ENCODE peak calls at places on chromosomes 1 and 21, in nine cellular contexts. M is right cardiac atrium, V is A549, Y is left lung, B is GM12878, X is heart right ventricle, F is lower lobe of right lung, N is foreskin keratinocyte, W is pancreas. E is an unnamed sample. For H3K4me1, the result is how much of the 10 kb centered on the place peaks cover.

GRCh38 chr1:56156937-56157336 is 422.4 kb downstream of the PLPP3 start:
- ATAC-seq in B (peak), M (no peak), F (no peak), X (no peak), Y (no peak), W (no peak), N (no peak), V (no peak), E (no peak)

GRCh38 chr1:230875370-230875769 is 7.0 kb upstream of the C1orf198 start:
- ATAC-seq in B (no peak), X (no peak), W (no peak), M (peak), N (no peak), V (no peak), F (no peak), Y (no peak), E (no peak)

GRCh38 chr21:42118901-42119300 is 47.8 kb downstream of the UMODL1 start:
- ATAC-seq in M (no peak), N (no peak), F (no peak), V (no peak), Y (no peak), X (no peak), W (no peak), B (peak), E (no peak)

GRCh38 chr1:210626341-210626740 is 297.6 kb downstream of the HHAT start:
- ATAC-seq in X (no peak), V (no peak), Y (no peak), F (no peak), N (no peak), W (no peak), B (no peak), M (no peak), E (no peak)

GRCh38 chr1:197100677-197101076 is 33.6 kb upstream of the F13B start:
- ATAC-seq in N (no peak), Y (no peak), W (no peak), V (no peak), F (no peak), M (no peak), X (no peak), B (no peak), E (no peak)

GRCh38 chr1:181126871-181127587 is 38.5 kb downstream of the IER5 start:
- ATAC-seq in N (peak), X (no peak), B (no peak), V (peak), M (no peak), Y (peak), F (peak), W (peak), E (no peak)

GRCh38 chr1:55932402-55932801 is 647.0 kb downstream of the PLPP3 start:
- ATAC-seq in Y (no peak), W (no peak), V (no peak), M (no peak), B (no peak), N (no peak), X (no peak), F (no peak), E (no peak)

GRCh38 chr1:184664042-184664659 is 90.5 kb downstream of the EDEM3 start:
- ATAC-seq in B (peak), V (peak), F (peak), N (peak), Y (peak), W (peak), X (peak), M (peak), E (peak)

GRCh38 chr1:202018476-202019234 is 8.3 kb downstream of the ELF3 start:
- ATAC-seq in B (peak), X (no peak), V (peak), W (peak), F (peak), Y (peak), M (peak), N (peak), E (no peak)

GRCh38 chr21:14453964-14454641 is 71.2 kb upstream of the HSPA13 start:
- ATAC-seq in W (peak), F (no peak), X (no peak), V (no peak), M (no peak), Y (no peak), B (peak), N (no peak), E (no peak)

GRCh38 chr21:43764576-43765495 is 11.3 kb downstream of the CSTB start:
- ATAC-seq in M (peak), F (peak), Y (no peak), V (peak), B (no peak), X (no peak), W (no peak), N (no peak), E (no peak)

GRCh38 chr21:41369915-41370839 is 8.3 kb downstream of the MX2 start:
- ATAC-seq in M (peak), N (no peak), X (peak), V (no peak), W (peak), F (peak), B (peak), Y (peak), E (no peak)

GRCh38 chr1:6105763-6106162 is 60.1 kb downstream of the KCNAB2 start:
- ATAC-seq in V (no peak), M (no peak), W (no peak), Y (no peak), B (no peak), N (no peak), F (no peak), X (no peak), E (no peak)

GRCh38 chr1:173222149-173223030 is 15.3 kb upstream of the TNFSF4 start:
- ATAC-seq in V (no peak), F (no peak), M (no peak), N (peak), W (no peak), X (no peak), Y (no peak), B (peak), E (no peak)

GRCh38 chr1:23824711-23825075 is 536 bp downstream of the HMGCL start:
- ATAC-seq in N (no peak), Y (no peak), V (peak), W (peak), M (no peak), F (peak), X (no peak), B (peak), E (peak)
- H3K27ac ChIP-seq in N (peak), Y (peak), V (peak), W (peak), M (peak), F (peak), X (peak), B (peak), E (peak)

DNA sequence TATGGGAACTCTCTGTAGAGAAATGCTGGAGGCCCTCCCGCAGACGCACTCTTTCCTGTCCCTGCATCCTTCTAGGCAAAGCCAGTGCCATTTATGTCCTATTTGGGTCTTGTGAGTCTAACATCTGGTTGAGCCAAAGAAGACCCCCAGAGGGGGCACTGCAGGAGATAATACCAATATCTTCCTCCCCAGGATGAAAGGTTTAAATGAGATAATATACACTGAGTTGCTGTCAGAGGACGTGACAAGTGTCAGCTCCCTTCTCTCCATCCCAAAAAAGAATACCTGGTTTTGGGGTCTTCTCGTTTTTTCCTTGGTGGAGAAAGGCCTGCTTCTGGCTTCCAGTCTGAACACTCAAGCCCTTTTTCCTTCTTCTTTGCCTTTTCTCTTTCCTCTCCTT is 7.6 kb downstream of the TCEA3 start:
- ATAC-seq in Y (no peak), M (no peak), X (no peak), B (no peak), N (no peak), F (no peak), W (no peak), V (no peak), E (no peak)
- H3K4me1 ChIP-seq in Y (under half), M (under half), X (under half), B (under half), N (under half), F (under half), W (under half), V (under half), E (under half)

GRCh38 chr1:97489834-97490233 is 431.0 kb downstream of the DPYD start:
- ATAC-seq in N (peak), W (no peak), M (no peak), Y (peak), V (no peak), F (no peak), X (no peak), B (peak), E (no peak)

DNA sequence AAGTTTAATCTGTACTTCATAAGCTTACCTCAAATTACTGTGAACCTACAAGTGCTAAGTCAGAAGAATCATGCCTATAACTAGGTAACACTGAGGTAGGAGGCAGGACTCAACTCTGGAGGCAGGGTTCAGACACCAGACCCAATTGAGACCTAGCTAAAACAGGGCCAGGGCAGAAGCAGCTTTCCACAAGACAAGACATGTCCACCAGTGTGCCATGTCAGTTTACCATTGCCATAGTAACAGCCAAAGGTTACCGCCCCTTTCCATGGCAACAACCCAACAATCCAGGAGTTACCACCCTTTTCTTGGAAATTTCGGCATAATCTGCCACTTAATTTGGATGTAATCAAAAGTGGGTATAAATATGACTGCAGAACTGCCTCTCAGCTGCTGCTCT is 432.3 kb downstream of the DPYD start:
- ATAC-seq in F (no peak), N (peak), Y (no peak), X (no peak), W (no peak), V (no peak), M (no peak), B (no peak), E (no peak)
- H3K27ac ChIP-seq in F (no peak), N (no peak), Y (no peak), X (no peak), W (no peak), V (no peak), M (no peak), B (no peak), E (no peak)

GRCh38 chr1:48471103-48471502 is 901 bp downstream of the SPATA6 start:
- ATAC-seq in B (no peak), X (no peak), Y (no peak), F (no peak), V (no peak), W (no peak), N (no peak), M (no peak), E (peak)

GRCh38 chr1:48471603-48472576 is at the start of gene SPATA6:
- ATAC-seq in B (peak), X (peak), N (peak), M (peak), F (peak), Y (peak), V (peak), W (peak), E (peak)

GRCh38 chr1:48472747-48473146 is 743 bp upstream of the SPATA6 start:
- ATAC-seq in X (no peak), W (no peak), V (no peak), Y (no peak), F (no peak), M (no peak), N (no peak), B (no peak), E (no peak)

GRCh38 chr1:48469616-48470500 is 2.1 kb downstream of the SPATA6 start:
- ATAC-seq in W (peak), M (peak), V (no peak), X (peak), Y (peak), N (no peak), B (no peak), F (peak), E (peak)

GRCh38 chr1:48470506-48470905 is 1.5 kb downstream of the SPATA6 start:
- ATAC-seq in V (no peak), Y (peak), M (peak), B (no peak), F (peak), N (no peak), W (peak), X (no peak), E (no peak)
- H3K4me1 ChIP-seq in V (under half), Y (under half), M (under half), B (under half), F (under half), N (under half), W (under half), X (under half), E (under half)

DNA sequence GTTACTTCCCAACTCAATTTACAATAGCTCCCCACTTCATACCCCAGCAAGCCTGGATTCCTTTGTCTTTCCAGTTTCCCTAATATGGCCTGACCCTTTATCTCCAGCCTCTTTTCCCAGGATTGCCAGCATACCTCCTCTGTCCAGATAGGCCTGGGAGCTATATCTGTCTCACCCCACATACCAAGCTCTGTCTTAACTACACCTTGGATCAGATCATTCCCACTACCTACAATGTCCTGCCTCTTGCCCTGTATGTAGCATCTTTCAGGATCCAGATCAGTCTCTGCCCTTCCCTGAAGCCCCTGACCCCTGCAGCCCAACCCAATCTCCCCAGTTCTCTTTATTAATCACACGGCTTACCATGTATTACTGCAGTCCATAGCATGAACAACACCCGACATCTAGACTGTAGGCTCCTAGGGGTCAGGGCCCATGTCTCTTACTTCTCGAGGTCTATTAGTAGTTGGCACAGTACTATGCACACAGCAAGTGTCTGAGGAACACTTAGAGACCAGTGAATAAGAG is 26.9 kb downstream of the CAMK1G start:
- ATAC-seq in B (no peak), N (no peak), M (no peak), F (no peak), Y (no peak), V (no peak), X (no peak), W (no peak), E (no peak)
- H3K27ac ChIP-seq in B (no peak), N (no peak), M (no peak), F (no peak), Y (no peak), V (no peak), X (no peak), W (no peak), E (no peak)

GRCh38 chr1:31823780-31824179 is 8.0 kb upstream of the SPOCD1 start:
- ATAC-seq in X (no peak), F (no peak), W (no peak), V (no peak), M (no peak), Y (no peak), B (no peak), N (no peak), E (no peak)
- H3K4me1 ChIP-seq in X (under half), F (under half), W (under half), V (under half), M (under half), Y (under half), B (under half), N (under half), E (under half)

DNA sequence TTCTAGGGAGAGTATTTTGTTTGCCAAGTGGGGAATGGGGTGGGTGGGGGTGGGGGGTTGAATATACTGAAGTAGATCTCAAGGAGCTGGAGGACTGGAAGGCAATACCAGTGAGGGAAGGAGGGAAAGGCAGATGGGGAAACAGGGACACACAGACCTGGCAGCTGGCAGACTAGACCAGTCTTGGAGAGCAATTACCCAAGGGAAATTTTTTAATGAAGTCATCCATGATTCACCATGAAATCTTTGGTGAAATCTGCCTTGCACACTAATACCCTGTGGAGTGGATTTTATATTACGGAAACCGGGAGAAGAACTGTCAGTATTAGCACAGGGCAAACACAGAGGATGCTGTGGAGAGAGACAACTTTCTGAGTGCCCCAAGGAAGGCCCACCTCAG is 29.7 kb upstream of the MARK1 start:
- ATAC-seq in W (no peak), B (no peak), M (no peak), N (peak), Y (no peak), V (no peak), F (no peak), X (no peak), E (peak)
- H3K27ac ChIP-seq in W (no peak), B (no peak), M (no peak), N (peak), Y (no peak), V (no peak), F (no peak), X (no peak), E (no peak)

GRCh38 chr1:154746620-154747299 is 123.3 kb downstream of the KCNN3 start:
- ATAC-seq in X (no peak), Y (no peak), M (no peak), F (no peak), V (no peak), B (no peak), N (no peak), W (no peak), E (no peak)

GRCh38 chr1:154745750-154746425 is 124.2 kb downstream of the KCNN3 start:
- ATAC-seq in M (no peak), W (no peak), F (no peak), X (no peak), V (no peak), B (no peak), N (no peak), Y (no peak), E (no peak)

GRCh38 chr1:154749078-154749760 is 120.9 kb downstream of the KCNN3 start:
- ATAC-seq in N (peak), Y (peak), F (no peak), B (peak), V (peak), M (no peak), W (peak), X (no peak), E (no peak)

GRCh38 chr1:154747841-154748766 is 122.0 kb downstream of the KCNN3 start:
- ATAC-seq in F (no peak), V (no peak), N (no peak), Y (peak), M (no peak), W (no peak), B (peak), X (peak), E (no peak)

GRCh38 chr1:154747380-154747779 is 122.7 kb downstream of the KCNN3 start:
- ATAC-seq in B (no peak), X (no peak), V (no peak), W (no peak), F (no peak), N (no peak), M (no peak), Y (no peak), E (no peak)
- H3K4me1 ChIP-seq in B (under half), X (under half), V (under half), W (under half), F (under half), N (under half), M (under half), Y (under half), E (under half)

GRCh38 chr21:35072960-35073359 is 23.9 kb upstream of the RUNX1 start:
- ATAC-seq in W (peak), V (no peak), X (peak), N (no peak), M (peak), Y (peak), B (no peak), F (no peak), E (peak)
- H3K27ac ChIP-seq in W (no peak), V (no peak), X (peak), N (no peak), M (no peak), Y (no peak), B (no peak), F (peak), E (no peak)

GRCh38 chr1:26697978-26698849 is 2.4 kb downstream of the ARID1A start:
- ATAC-seq in M (peak), N (peak), B (peak), X (peak), Y (peak), V (peak), F (peak), W (peak), E (peak)

GRCh38 chr1:26695417-26696190 is at the start of gene ARID1A:
- ATAC-seq in F (peak), Y (peak), M (peak), V (peak), X (peak), N (peak), B (peak), W (peak), E (peak)

GRCh38 chr1:26697441-26697977 is 1.7 kb downstream of the ARID1A start:
- ATAC-seq in M (no peak), F (no peak), V (no peak), Y (no peak), X (no peak), B (peak), W (no peak), N (no peak), E (no peak)

GRCh38 chr1:26696191-26696644 is 403 bp downstream of the ARID1A start:
- ATAC-seq in V (no peak), Y (no peak), F (peak), M (no peak), N (no peak), X (peak), W (peak), B (no peak), E (peak)

GRCh38 chr1:26696645-26697440 is 1.0 kb downstream of the ARID1A start:
- ATAC-seq in F (no peak), V (no peak), M (no peak), W (peak), X (no peak), B (peak), N (no peak), Y (no peak), E (no peak)
- H3K4me1 ChIP-seq in F (half or more), V (half or more), M (under half), W (half or more), X (under half), B (under half), N (half or more), Y (half or more), E (under half)

E was measured in gastroesophageal sphincter.